ENCODE peak calls at places on chromosomes 1 and 21, in eight cellular contexts. P, J, E, G, C, S, N and D are unnamed samples.
A peak's percentile ranks its signal among the peaks of the same experiment; 100 is the strongest.

GRCh38 chr1:38275960-38276359 is 229.4 kb upstream of the POU3F1 start:
- DNase-seq in N (no peak), E (no peak), C (no peak), G (no peak), P (no peak), J (no peak), S (no peak), D (no peak)

GRCh38 chr1:25174730-25175612 is 57.3 kb downstream of the SYF2 start:
- DNase-seq in C (no peak), N (no peak), P (no peak), E (no peak), S (no peak), G (no peak), J (no peak), D (no peak)

GRCh38 chr1:9869831-9870251 is 40.2 kb downstream of the CTNNBIP1 start:
- DNase-seq in E (no peak), S (no peak), N (no peak), J (no peak), P (no peak), C (no peak), G (no peak), D (no peak)

GRCh38 chr1:111878096-111878495 is 111.4 kb downstream of the KCND3 start:
- DNase-seq in P (no peak), C (no peak), J (no peak), S (no peak), G (no peak), N (no peak), E (no peak), D (no peak)

GRCh38 chr1:98991127-98992003 is 13.3 kb downstream of the PLPPR5 start:
- DNase-seq in G (peak; percentile 81), S (peak; percentile 78), J (peak; percentile 86), E (no peak), C (peak; percentile 46), N (peak; percentile 33), P (peak; percentile 43), D (no peak)

GRCh38 chr21:39014751-39015150 is 168.5 kb downstream of the PSMG1 start:
- DNase-seq in E (no peak), P (no peak), N (peak; percentile 83), J (peak; percentile 97), S (peak; percentile 96), G (peak; percentile 96), C (no peak), D (no peak)

GRCh38 chr1:35454616-35455015 is 102.6 kb downstream of the KIAA0319L start:
- DNase-seq in C (no peak), S (peak; percentile 75), G (peak; percentile 62), J (peak; percentile 91), N (peak; percentile 75), P (no peak), E (no peak), D (no peak)

GRCh38 chr1:27124405-27124804 is 30.5 kb downstream of the SLC9A1 start:
- DNase-seq in N (no peak), E (no peak), G (no peak), S (no peak), J (no peak), P (no peak), C (peak; percentile 47), D (no peak)

GRCh38 chr1:48294656-48295055 is 72.1 kb downstream of the SLC5A9 start:
- DNase-seq in G (no peak), E (no peak), N (no peak), S (no peak), J (no peak), C (no peak), P (no peak), D (no peak)

GRCh38 chr1:20112279-20113000 is 6.9 kb downstream of the PLA2G2D start:
- DNase-seq in J (no peak), N (no peak), C (no peak), G (no peak), S (no peak), P (no peak), E (no peak), D (no peak)

GRCh38 chr1:29575826-29576225 is 339.5 kb downstream of the PTPRU start:
- DNase-seq in G (no peak), E (no peak), N (no peak), J (no peak), S (no peak), C (no peak), P (no peak), D (no peak)

GRCh38 chr1:171344473-171344820 is 30.5 kb downstream of the FMO4 start:
- DNase-seq in S (peak; percentile 48), N (no peak), P (no peak), G (no peak), C (no peak), E (no peak), J (peak; percentile 46), D (no peak)

GRCh38 chr1:241531195-241532172 is 694 bp upstream of the KMO start:
- DNase-seq in N (peak; percentile 85), G (peak; percentile 70), E (no peak), S (peak; percentile 81), P (peak; percentile 78), C (peak; percentile 54), J (peak; percentile 85), D (no peak)

GRCh38 chr1:1535989-1536937 is 4.2 kb downstream of the TMEM240 start:
- DNase-seq in N (no peak), C (no peak), P (no peak), J (no peak), S (no peak), G (no peak), E (no peak), D (no peak)

GRCh38 chr1:170776147-170776734 is 112.3 kb downstream of the PRRX1 start:
- DNase-seq in E (no peak), C (no peak), N (no peak), J (no peak), P (no peak), S (no peak), G (no peak), D (no peak)

GRCh38 chr1:46466477-46467182 is 23.0 kb upstream of the DMBX1 start:
- DNase-seq in G (no peak), E (no peak), P (peak; percentile 83), C (peak; percentile 99), J (no peak), S (peak; percentile 10), N (peak; percentile 37), D (no peak)

GRCh38 chr21:35940074-35940927 is 120.0 kb downstream of the SETD4 start:
- DNase-seq in G (peak; percentile 75), N (peak; percentile 85), E (no peak), C (peak; percentile 86), S (peak; percentile 86), P (peak; percentile 80), J (peak; percentile 86), D (no peak)

DNA sequence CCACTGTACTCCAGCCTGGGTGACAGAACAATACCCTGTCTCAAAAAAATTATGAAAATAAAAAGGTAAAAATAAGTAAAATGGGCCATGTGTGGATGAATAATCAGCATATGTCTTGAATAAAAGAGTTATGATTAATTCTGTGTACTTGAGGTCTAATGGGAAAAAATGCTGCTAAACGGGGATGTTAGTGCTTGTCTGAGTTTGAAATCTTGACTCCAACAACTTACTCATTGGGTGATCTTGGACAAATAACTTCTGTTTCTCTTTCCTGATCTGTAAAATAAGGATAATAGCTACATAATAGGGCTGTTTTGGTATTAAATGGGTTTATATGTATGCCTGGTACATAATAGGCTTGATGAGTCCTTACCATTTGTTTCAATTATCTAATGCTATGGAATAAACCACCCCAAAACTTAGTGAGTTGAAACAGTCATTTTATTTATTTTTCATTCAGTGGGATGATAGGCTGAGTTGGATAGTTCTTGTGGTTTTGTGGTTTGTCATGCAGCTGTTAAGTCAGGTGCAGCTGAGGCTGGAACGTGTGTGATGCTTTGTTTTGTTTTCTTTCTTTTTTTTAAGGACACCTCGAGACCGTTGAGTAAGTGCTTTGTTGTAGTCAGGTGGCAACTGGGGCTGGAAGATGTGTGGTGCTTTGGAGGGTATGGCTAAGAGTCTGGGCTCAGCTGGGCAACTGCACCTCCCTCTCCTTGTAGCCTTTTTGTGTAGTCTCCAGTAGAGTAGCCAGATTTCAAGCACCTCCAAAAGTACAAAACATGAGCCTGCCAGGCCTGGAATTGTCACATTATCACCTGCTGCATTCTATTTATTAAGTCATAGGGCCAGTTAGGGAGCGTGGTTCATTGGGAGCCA is 4.9 kb downstream of the MDM4 start:
- DNase-seq in J (peak; percentile 36), P (no peak), N (peak; percentile 69), G (peak; percentile 8), S (peak; percentile 15), C (no peak), E (peak; percentile 46), D (no peak)
- TF ChIP-seq CTCF in J (no peak), P (no peak), N (no peak), G (no peak), S (no peak), C (no peak), E (no peak), D (no peak)

DNA sequence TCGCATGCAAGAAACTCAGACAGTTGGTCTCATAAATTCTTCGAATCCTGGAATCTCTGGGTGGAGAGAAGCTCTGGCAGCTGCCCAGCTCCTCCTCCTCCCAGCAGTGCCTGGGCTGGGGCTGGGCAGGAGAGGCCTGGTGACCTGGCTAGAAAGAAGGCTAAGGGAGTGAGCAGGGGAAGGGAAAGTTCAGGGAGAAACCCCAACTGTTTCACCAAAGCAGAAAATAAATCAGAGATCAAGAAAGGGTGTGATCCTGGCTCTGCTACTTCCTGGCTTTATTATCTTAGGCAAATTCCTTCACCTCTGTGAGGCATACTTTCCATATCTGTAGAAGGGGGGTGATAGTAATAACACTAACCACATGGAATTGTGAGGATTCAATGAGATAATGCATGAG is 8.8 kb upstream of the COL16A1 start:
- DNase-seq in N (no peak), S (peak; percentile 92), P (no peak), J (peak; percentile 91), G (peak; percentile 95), E (no peak), C (no peak), D (no peak)
- TF ChIP-seq CTCF in N (no peak), S (no peak), P (no peak), J (no peak), G (no peak), E (no peak), C (no peak), D (no peak)

GRCh38 chr1:184982002-184982954 is 8.0 kb upstream of the NIBAN1 start:
- DNase-seq in N (peak; percentile 86), G (peak; percentile 56), S (peak; percentile 83), C (peak; percentile 67), E (peak; percentile 65), J (peak; percentile 82), P (peak; percentile 82), D (no peak)

GRCh38 chr1:184988506-184988905 is 14.2 kb upstream of the NIBAN1 start:
- DNase-seq in J (no peak), S (peak; percentile 24), N (no peak), P (no peak), C (no peak), E (no peak), G (no peak), D (no peak)

DNA sequence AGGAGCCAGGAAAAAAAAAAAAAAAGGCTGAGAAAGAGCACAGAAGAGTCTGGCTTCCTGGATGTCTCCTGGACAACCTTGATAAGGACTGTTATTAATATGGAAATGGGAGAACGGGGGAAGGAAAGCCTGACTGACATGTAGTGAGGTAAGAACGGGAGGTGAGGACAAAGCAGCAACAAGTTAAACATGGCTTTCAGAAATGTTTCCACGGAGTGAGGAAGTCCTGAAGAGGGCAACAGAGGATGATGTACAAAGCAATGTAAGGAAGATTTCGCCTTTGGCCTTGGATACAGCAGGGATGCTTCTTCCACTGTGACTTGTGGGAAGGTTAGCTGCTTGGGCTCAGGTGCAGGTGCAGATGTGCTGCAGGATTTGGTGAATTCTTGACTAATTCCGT is 11.9 kb upstream of the NIBAN1 start:
- DNase-seq in N (peak; percentile 31), C (no peak), G (peak; percentile 19), J (peak; percentile 71), P (peak; percentile 46), S (peak; percentile 73), E (no peak), D (no peak)
- TF ChIP-seq CTCF in N (no peak), C (no peak), G (peak; percentile 55), J (peak; percentile 56), P (peak; percentile 19), S (peak; percentile 48), E (no peak), D (peak; percentile 40)

GRCh38 chr1:180946537-180947507 is 34.1 kb downstream of the KIAA1614 start:
- DNase-seq in P (peak; percentile 36), N (no peak), G (no peak), S (no peak), C (peak; percentile 39), E (no peak), J (no peak), D (no peak)
- TF ChIP-seq CTCF in P (peak; percentile 24), N (no peak), G (no peak), S (no peak), C (peak; percentile 33), E (no peak), J (no peak), D (peak; percentile 20)